ENCODE peak calls at places on chromosomes 3 and 15, in five cellular contexts. D is colonic mucosa, V is body of pancreas, N is mucosa of descending colon, W is lung. S is an unnamed sample.

GRCh38 chr15:79403501-79403900 is 28.6 kb upstream of the MINAR1 start:
- DNase-seq in W (no peak), V (no peak), D (no peak), N (no peak), S (no peak)

GRCh38 chr3:99852851-99853250 is 35.2 kb downstream of the CMSS1 start:
- DNase-seq in N (no peak), V (no peak), D (no peak), W (no peak), S (no peak)

GRCh38 chr3:112889357-112889756 is 42.7 kb upstream of the CD200R1L start:
- DNase-seq in W (no peak), D (no peak), N (no peak), V (no peak), S (no peak)

GRCh38 chr3:35965908-35966307 is 326.6 kb downstream of the ARPP21 start:
- DNase-seq in D (no peak), V (no peak), N (no peak), W (no peak), S (no peak)

GRCh38 chr3:127441764-127442163 is 148.8 kb downstream of the TPRA1 start:
- DNase-seq in D (no peak), N (no peak), W (no peak), V (no peak), S (no peak)

GRCh38 chr3:42014949-42015533 is 53.1 kb upstream of the ULK4 start:
- DNase-seq in D (peak; percentile 61), N (peak; percentile 46), W (peak; percentile 40), V (peak; percentile 37), S (no peak)

GRCh38 chr3:43768594-43768993 is 77.9 kb downstream of the ABHD5 start:
- DNase-seq in V (no peak), N (no peak), W (peak; percentile 45), D (peak; percentile 37), S (peak; percentile 19)

GRCh38 chr3:153768559-153769469 is 352.4 kb upstream of the ARHGEF26 start:
- DNase-seq in N (peak; percentile 68), W (peak; percentile 45), V (peak; percentile 45), D (peak; percentile 56), S (peak; percentile 21)

GRCh38 chr3:109098245-109098644 is 19.7 kb downstream of the MORC1 start:
- DNase-seq in V (peak; percentile 48), W (no peak), D (peak; percentile 29), N (peak; percentile 38), S (peak; percentile 7)

GRCh38 chr3:58167431-58168351 is 43.1 kb downstream of the DNASE1L3 start:
- DNase-seq in V (peak; percentile 81), D (peak; percentile 69), N (peak; percentile 74), W (peak; percentile 57), S (peak; percentile 41)

GRCh38 chr15:48112242-48112641 is 8.5 kb upstream of the SLC24A5 start:
- DNase-seq in D (no peak), N (peak; percentile 21), V (peak; percentile 51), W (no peak), S (no peak)

GRCh38 chr3:153242900-153243299 is 80.9 kb downstream of the RAP2B start:
- DNase-seq in N (no peak), W (no peak), D (no peak), V (no peak), S (no peak)

GRCh38 chr3:133831966-133832801 is 26.6 kb downstream of the SRPRB start:
- DNase-seq in D (no peak), W (no peak), V (no peak), N (no peak), S (no peak)

GRCh38 chr3:140629351-140630137 is 48.3 kb upstream of the TRIM42 start:
- DNase-seq in N (no peak), W (no peak), V (no peak), D (no peak), S (no peak)

GRCh38 chr3:19598870-19599269 is 335.1 kb downstream of the EFHB start:
- DNase-seq in N (no peak), W (no peak), D (no peak), V (no peak), S (no peak)

GRCh38 chr3:26015752-26016151 is 225.9 kb downstream of the OXSM start:
- DNase-seq in W (no peak), D (no peak), V (no peak), N (no peak), S (no peak)

GRCh38 chr3:177195242-177195940 is 1.9 kb downstream of the TBL1XR1 start:
- DNase-seq in W (peak; percentile 45), N (peak; percentile 80), D (peak; percentile 80), V (peak; percentile 56), S (peak; percentile 60)

GRCh38 chr3:127755305-127755681 is 67.0 kb downstream of the MGLL start:
- DNase-seq in N (no peak), W (no peak), V (no peak), D (no peak), S (no peak)

GRCh38 chr15:40063563-40064011 is 24.6 kb upstream of the SRP14 start:
- DNase-seq in N (no peak), W (no peak), V (no peak), D (no peak), S (no peak)

GRCh38 chr15:37028609-37029287 is 71.6 kb downstream of the MEIS2 start:
- DNase-seq in V (no peak), W (no peak), D (no peak), N (no peak), S (no peak)

GRCh38 chr3:194556086-194557056 is 69.6 kb upstream of the ATP13A3 start:
- DNase-seq in W (no peak), V (peak; percentile 23), D (no peak), N (peak; percentile 33), S (no peak)

GRCh38 chr3:48135773-48136495 is 52.3 kb downstream of the CDC25A start:
- DNase-seq in V (no peak), W (no peak), N (no peak), D (no peak), S (no peak)

GRCh38 chr3:122754867-122755835 is 38.5 kb downstream of the HSPBAP1 start:
- DNase-seq in W (no peak), V (no peak), N (peak; percentile 23), D (peak; percentile 21), S (no peak)

GRCh38 chr15:95843241-95843851 is 487.2 kb upstream of the NR2F2 start:
- DNase-seq in D (no peak), N (no peak), V (no peak), W (no peak), S (no peak)

GRCh38 chr15:70856884-70857546 is 3.1 kb upstream of the LARP6 start:
- DNase-seq in D (peak; percentile 68), V (peak; percentile 51), N (peak; percentile 65), W (peak; percentile 67), S (no peak)

GRCh38 chr3:98901032-98901464 is 447 bp downstream of the DCBLD2 start:
- DNase-seq in W (peak; percentile 53), N (peak; percentile 46), V (peak; percentile 60), D (peak; percentile 31), S (peak; percentile 39)

GRCh38 chr3:9211155-9211950 is 38.1 kb downstream of the SRGAP3 start:
- DNase-seq in V (no peak), D (no peak), W (no peak), N (no peak), S (no peak)

GRCh38 chr3:186798239-186798638 is 8.0 kb downstream of the RFC4 start:
- DNase-seq in V (no peak), N (no peak), W (no peak), D (no peak), S (no peak)

GRCh38 chr3:12959395-12959794 is 113.8 kb downstream of the IQSEC1 start:
- DNase-seq in D (no peak), W (no peak), V (no peak), N (no peak), S (no peak)

GRCh38 chr15:92907880-92908279 is 7.8 kb downstream of the CHD2 start:
- DNase-seq in W (no peak), N (no peak), V (no peak), D (no peak), S (peak; percentile 8)

GRCh38 chr3:33287672-33288282 is 10.5 kb downstream of the FBXL2 start:
- DNase-seq in N (no peak), D (no peak), V (no peak), W (no peak), S (no peak)

GRCh38 chr15:68679961-68680371 is 101.2 kb downstream of the CORO2B start:
- DNase-seq in W (no peak), N (no peak), V (no peak), D (no peak), S (no peak)

GRCh38 chr3:43400162-43400561 is 113.8 kb downstream of the SNRK start:
- DNase-seq in N (no peak), W (no peak), V (no peak), D (no peak), S (no peak)

GRCh38 chr3:126439968-126440708 is 35.6 kb downstream of the ZXDC start:
- DNase-seq in V (no peak), N (no peak), W (no peak), D (peak; percentile 7), S (no peak)
- H3K36me3 ChIP-seq in V (no peaks in the 10 kb centered on the region), N (no peaks in the 10 kb centered on the region), W (peaks cover 49% of the 10 kb centered on the region), D (no peaks in the 10 kb centered on the region), S (no peaks in the 10 kb centered on the region)

DNA sequence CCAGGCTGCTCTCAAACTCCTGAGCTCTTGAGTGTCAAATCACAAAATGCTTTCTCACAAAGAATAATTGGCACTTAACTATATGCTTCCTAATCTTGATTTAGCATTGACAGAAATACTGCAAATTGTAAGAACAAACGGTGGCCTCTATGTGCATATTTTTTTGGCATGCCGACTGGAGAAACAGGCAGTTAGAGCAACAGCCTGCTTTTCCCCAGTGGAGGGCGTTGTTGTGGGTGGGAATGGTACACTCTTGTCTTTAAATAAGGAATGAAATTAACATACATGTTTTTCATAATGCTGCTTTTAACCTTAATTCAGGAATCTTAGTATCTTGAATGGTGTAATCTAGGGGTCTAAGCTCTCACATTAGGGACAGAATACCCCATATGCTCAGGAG is 31.1 kb upstream of the SV2B start:
- DNase-seq in W (no peak), D (no peak), N (no peak), V (no peak), S (no peak)
- TF ChIP-seq CTCF in W (no peak), D (no peak), N (no peak), V (no peak), S (no peak)

DNA sequence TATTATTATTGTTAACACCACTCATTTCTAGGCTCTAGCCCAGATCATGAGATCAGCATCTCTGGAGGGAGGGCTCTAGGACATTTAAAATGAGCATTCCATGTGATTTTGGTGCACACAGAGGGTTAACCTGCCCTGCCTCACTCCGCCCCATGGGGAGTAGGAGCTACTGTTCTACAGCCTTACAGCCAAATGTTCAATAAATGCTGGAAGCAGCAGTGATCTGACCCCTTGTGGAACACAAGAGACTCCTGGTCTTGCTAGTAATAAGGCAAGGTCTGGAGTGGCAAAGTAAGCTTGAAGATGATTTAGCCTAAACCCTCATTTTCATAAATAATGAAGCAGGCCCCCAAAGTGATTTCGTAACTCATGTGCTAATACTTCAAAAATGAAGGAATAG is 166.4 kb upstream of the EOMES start:
- DNase-seq in W (no peak), D (no peak), N (no peak), V (peak; percentile 20), S (no peak)
- H3K36me3 ChIP-seq in W (no peaks in the 10 kb centered on the region), D (no peaks in the 10 kb centered on the region), N (no peaks in the 10 kb centered on the region), V (no peaks in the 10 kb centered on the region), S (no peaks in the 10 kb centered on the region)

GRCh38 chr15:33310481-33311311 is at the start of gene RYR3:
- DNase-seq in V (no peak), W (no peak), N (no peak), D (no peak), S (no peak)
- TF ChIP-seq CTCF in V (no peak), W (no peak), N (no peak), D (no peak), S (no peak)